ENCODE peak calls at places on chromosomes 7 and 10, in ten cellular contexts. P is heart right ventricle; D is HS-5; R is stimulated activated CD8-positive, alpha-beta memory T cell treated with anti-CD3 and anti-CD28 coated beads, Interleukin-15, amount 100 ng/mL, for 4 hours; K is fibroblast of villous mesenchyme; B is central memory CD4-positive, alpha-beta T cell; T is dermis microvascular lymphatic vessel endothelial cell; I is CMK; Z is GM23338; H is A172. V is an unnamed sample.

GRCh38 chr7:27146491-27147210 is 923 bp downstream of the HOXA6 start:
- DNase-seq in P (no peak), D (no peak), R (no peak), K (peak), B (no peak), T (no peak), I (no peak), Z (peak), H (no peak), V (peak)

GRCh38 chr10:129934196-129934925 is 29.7 kb downstream of the EBF3 start:
- DNase-seq in P (no peak), D (no peak), R (no peak), K (no peak), B (no peak), T (no peak), I (no peak), Z (no peak), H (no peak), V (peak)

GRCh38 chr10:22646291-22646926 is 68.0 kb downstream of the PIP4K2A start:
- DNase-seq in P (no peak), D (no peak), R (no peak), K (no peak), B (peak), T (no peak), I (no peak), Z (no peak), H (no peak), V (no peak)

GRCh38 chr7:69412331-69413146 is 185.7 kb upstream of the AUTS2 start:
- DNase-seq in P (peak), D (no peak), R (no peak), K (peak), B (no peak), T (no peak), I (no peak), Z (no peak), H (peak), V (peak)

GRCh38 chr7:1531263-1531978 is 919 bp downstream of the MAFK start:
- DNase-seq in P (peak), D (no peak), R (no peak), K (peak), B (peak), T (peak), I (no peak), Z (no peak), H (no peak), V (no peak)

GRCh38 chr10:71581376-71581775 is 138.2 kb downstream of the C10orf105 start:
- DNase-seq in P (no peak), D (no peak), R (no peak), K (no peak), B (no peak), T (no peak), I (no peak), Z (no peak), H (no peak), V (no peak)

GRCh38 chr7:105141068-105141467 is 127.1 kb downstream of the KMT2E start:
- DNase-seq in P (no peak), D (no peak), R (no peak), K (peak), B (no peak), T (peak), I (no peak), Z (peak), H (peak), V (peak)

GRCh38 chr7:1949681-1950055 is 279.6 kb downstream of the ELFN1 start:
- DNase-seq in P (peak), D (no peak), R (no peak), K (no peak), B (no peak), T (no peak), I (no peak), Z (no peak), H (no peak), V (no peak)

GRCh38 chr7:55185941-55186609 is 167.3 kb downstream of the EGFR start:
- DNase-seq in P (no peak), D (peak), R (no peak), K (peak), B (no peak), T (peak), I (no peak), Z (no peak), H (peak), V (peak)

GRCh38 chr10:16527452-16527851 is 5.8 kb upstream of the C1QL3 start:
- DNase-seq in P (no peak), D (no peak), R (no peak), K (no peak), B (no peak), T (no peak), I (no peak), Z (peak), H (no peak), V (no peak)

GRCh38 chr7:151455690-151456089 is 15.7 kb upstream of the CRYGN start:
- DNase-seq in P (no peak), D (no peak), R (no peak), K (no peak), B (no peak), T (no peak), I (no peak), Z (no peak), H (no peak), V (no peak)

GRCh38 chr7:84236398-84236797 is 41.8 kb upstream of the SEMA3A start:
- DNase-seq in P (no peak), D (peak), R (no peak), K (peak), B (no peak), T (peak), I (no peak), Z (no peak), H (peak), V (no peak)

GRCh38 chr10:126921974-126922525 is 16.8 kb downstream of the DOCK1 start:
- DNase-seq in P (no peak), D (no peak), R (no peak), K (peak), B (no peak), T (no peak), I (no peak), Z (no peak), H (peak), V (no peak)

GRCh38 chr7:134931487-134931886 is 54.8 kb upstream of the AGBL3 start:
- DNase-seq in P (no peak), D (no peak), R (no peak), K (peak), B (no peak), T (peak), I (no peak), Z (no peak), H (no peak), V (no peak)

GRCh38 chr10:93431361-93431760 is 50.8 kb downstream of the MYOF start:
- DNase-seq in P (no peak), D (no peak), R (no peak), K (no peak), B (no peak), T (peak), I (no peak), Z (no peak), H (no peak), V (no peak)

GRCh38 chr10:67602268-67602950 is 93.6 kb downstream of the CTNNA3 start:
- DNase-seq in P (no peak), D (peak), R (no peak), K (peak), B (no peak), T (peak), I (no peak), Z (no peak), H (peak), V (no peak)

GRCh38 chr7:25775999-25776736 is 375.8 kb upstream of the NFE2L3 start:
- DNase-seq in P (no peak), D (no peak), R (no peak), K (no peak), B (no peak), T (no peak), I (no peak), Z (no peak), H (no peak), V (no peak)

GRCh38 chr10:79112898-79113431 is 44.2 kb downstream of the ZMIZ1 start:
- DNase-seq in P (peak), D (peak), R (no peak), K (peak), B (no peak), T (peak), I (no peak), Z (no peak), H (peak), V (no peak)

GRCh38 chr10:78286186-78286585 is 252.5 kb downstream of the RPS24 start:
- DNase-seq in P (no peak), D (no peak), R (no peak), K (no peak), B (no peak), T (no peak), I (no peak), Z (peak), H (no peak), V (no peak)

GRCh38 chr7:73515184-73515583 is 6.9 kb downstream of the BAZ1B start:
- DNase-seq in P (no peak), D (no peak), R (no peak), K (no peak), B (no peak), T (no peak), I (no peak), Z (peak), H (no peak), V (no peak)

GRCh38 chr10:45052700-45053099 is 52.0 kb downstream of the ZNF22 start:
- DNase-seq in P (no peak), D (no peak), R (no peak), K (no peak), B (no peak), T (no peak), I (no peak), Z (no peak), H (no peak), V (no peak)

GRCh38 chr10:42960491-42961155 is 116.2 kb upstream of the RET start:
- DNase-seq in P (no peak), D (peak), R (no peak), K (no peak), B (no peak), T (no peak), I (no peak), Z (peak), H (peak), V (peak)

GRCh38 chr10:118955531-118956252 is 73.8 kb upstream of the NANOS1 start:
- DNase-seq in P (no peak), D (no peak), R (no peak), K (no peak), B (no peak), T (no peak), I (no peak), Z (no peak), H (no peak), V (no peak)

GRCh38 chr10:33660329-33660728 is 325.9 kb upstream of the NRP1 start:
- DNase-seq in P (no peak), D (no peak), R (no peak), K (no peak), B (no peak), T (no peak), I (no peak), Z (peak), H (no peak), V (no peak)

GRCh38 chr10:116687633-116688032 is 54.7 kb downstream of the HSPA12A start:
- DNase-seq in P (no peak), D (no peak), R (no peak), K (no peak), B (no peak), T (no peak), I (no peak), Z (no peak), H (no peak), V (no peak)

GRCh38 chr10:380313-380955 is 245.2 kb downstream of the ZMYND11 start:
- DNase-seq in P (no peak), D (no peak), R (no peak), K (peak), B (no peak), T (no peak), I (no peak), Z (no peak), H (no peak), V (no peak)

GRCh38 chr10:50416181-50416824 is 165.0 kb upstream of the ASAH2 start:
- DNase-seq in P (no peak), D (no peak), R (no peak), K (peak), B (no peak), T (peak), I (no peak), Z (no peak), H (no peak), V (no peak)

GRCh38 chr10:7161484-7162283 is 249.2 kb downstream of the SFMBT2 start:
- DNase-seq in P (peak), D (no peak), R (no peak), K (peak), B (no peak), T (no peak), I (no peak), Z (no peak), H (no peak), V (no peak)

GRCh38 chr7:34451923-34452322 is 206.1 kb upstream of the NPSR1 start:
- DNase-seq in P (no peak), D (peak), R (no peak), K (no peak), B (no peak), T (no peak), I (no peak), Z (no peak), H (peak), V (no peak)

GRCh38 chr7:99379043-99379577 is 4.6 kb downstream of the ARPC1B start:
- DNase-seq in P (peak), D (peak), R (no peak), K (peak), B (peak), T (peak), I (peak), Z (no peak), H (peak), V (no peak)